ENCODE peak calls at places on chromosomes 1 and 21, in ten cellular contexts. F is H1, P is transverse colon, Y is esophagus squamous epithelium, O is esophagus muscularis mucosa, X is GM12892, G is ovary, N is heart left ventricle, W is HCT116, K is H54. I is an unnamed sample.

GRCh38 chr21:36753556-36753955 is 54.6 kb downstream of the SIM2 start:
- DNase-seq in F (no peak), P (no peak), Y (no peak), O (no peak), X (no peak), G (no peak), N (no peak), W (no peak), K (peak), I (no peak)

GRCh38 chr1:32341186-32341757 is 5.2 kb upstream of the MARCKSL1 start:
- DNase-seq in F (no peak), P (no peak), Y (no peak), O (no peak), X (no peak), G (peak), N (no peak), W (no peak), K (no peak), I (no peak)

GRCh38 chr1:55958498-55958897 is 620.9 kb downstream of the PLPP3 start:
- DNase-seq in F (no peak), P (no peak), Y (no peak), O (no peak), X (no peak), G (no peak), N (no peak), W (no peak), K (no peak), I (no peak)

GRCh38 chr1:42340093-42340492 is 5.1 kb upstream of the FOXJ3 start:
- DNase-seq in F (no peak), P (peak), Y (no peak), O (no peak), X (no peak), G (no peak), N (no peak), W (no peak), K (no peak), I (no peak)

GRCh38 chr1:226060976-226061792 is 1.3 kb upstream of the H3-3A start:
- DNase-seq in F (no peak), P (no peak), Y (no peak), O (no peak), X (no peak), G (no peak), N (no peak), W (no peak), K (no peak), I (no peak)

GRCh38 chr1:1088801-1089680 is 14.9 kb upstream of the RNF223 start:
- DNase-seq in F (no peak), P (peak), Y (no peak), O (no peak), X (no peak), G (no peak), N (no peak), W (no peak), K (no peak), I (peak)

GRCh38 chr21:35616090-35616489 is 444.2 kb downstream of the SETD4 start:
- DNase-seq in F (no peak), P (no peak), Y (no peak), O (no peak), X (no peak), G (no peak), N (no peak), W (peak), K (no peak), I (no peak)

GRCh38 chr1:22955146-22955545 is 17.5 kb downstream of the LACTBL1 start:
- DNase-seq in F (no peak), P (no peak), Y (no peak), O (no peak), X (no peak), G (no peak), N (no peak), W (no peak), K (no peak), I (no peak)

GRCh38 chr1:41537257-41537656 is 52.8 kb upstream of the EDN2 start:
- DNase-seq in F (no peak), P (no peak), Y (no peak), O (no peak), X (no peak), G (no peak), N (peak), W (no peak), K (no peak), I (peak)

GRCh38 chr1:117142200-117142599 is 20.7 kb upstream of the TRIM45 start:
- DNase-seq in F (no peak), P (no peak), Y (no peak), O (no peak), X (no peak), G (no peak), N (no peak), W (no peak), K (no peak), I (no peak)

GRCh38 chr1:21149430-21149861 is 27.3 kb downstream of the EIF4G3 start:
- DNase-seq in F (no peak), P (peak), Y (no peak), O (no peak), X (no peak), G (no peak), N (no peak), W (peak), K (peak), I (no peak)

GRCh38 chr1:156560585-156561163 is 11.7 kb downstream of the IQGAP3 start:
- DNase-seq in F (no peak), P (no peak), Y (no peak), O (no peak), X (no peak), G (no peak), N (no peak), W (no peak), K (no peak), I (no peak)

GRCh38 chr1:156103521-156103947 is 11.0 kb upstream of the LMNA start:
- DNase-seq in F (no peak), P (peak), Y (no peak), O (no peak), X (no peak), G (no peak), N (peak), W (no peak), K (peak), I (no peak)

GRCh38 chr21:17051054-17051453 is 461.8 kb upstream of the CXADR start:
- DNase-seq in F (no peak), P (no peak), Y (no peak), O (no peak), X (no peak), G (peak), N (no peak), W (no peak), K (no peak), I (no peak)

GRCh38 chr1:31747304-31747703 is 16.8 kb downstream of the ADGRB2 start:
- DNase-seq in F (no peak), P (no peak), Y (no peak), O (no peak), X (no peak), G (no peak), N (no peak), W (no peak), K (no peak), I (no peak)

GRCh38 chr1:174964261-174964984 is 35.3 kb upstream of the CACYBP start:
- DNase-seq in F (no peak), P (no peak), Y (no peak), O (no peak), X (no peak), G (no peak), N (no peak), W (no peak), K (no peak), I (no peak)

GRCh38 chr1:186571771-186572170 is 108.5 kb downstream of the PTGS2 start:
- DNase-seq in F (no peak), P (no peak), Y (no peak), O (no peak), X (no peak), G (no peak), N (no peak), W (no peak), K (no peak), I (no peak)

GRCh38 chr1:8745749-8746390 is 71.6 kb downstream of the RERE start:
- DNase-seq in F (no peak), P (no peak), Y (no peak), O (no peak), X (no peak), G (no peak), N (no peak), W (no peak), K (no peak), I (no peak)

GRCh38 chr1:15584489-15585363 is at the start of gene AGMAT:
- DNase-seq in F (peak), P (peak), Y (no peak), O (no peak), X (peak), G (peak), N (no peak), W (no peak), K (no peak), I (peak)

GRCh38 chr1:223216482-223217205 is 73.6 kb upstream of the TLR5 start:
- DNase-seq in F (no peak), P (no peak), Y (no peak), O (no peak), X (no peak), G (no peak), N (no peak), W (no peak), K (no peak), I (no peak)

GRCh38 chr1:7006996-7007871 is 222.0 kb downstream of the CAMTA1 start:
- DNase-seq in F (no peak), P (no peak), Y (no peak), O (no peak), X (no peak), G (no peak), N (no peak), W (no peak), K (no peak), I (no peak)

GRCh38 chr1:182459949-182460348 is 10.0 kb downstream of the RGSL1 start:
- DNase-seq in F (no peak), P (no peak), Y (no peak), O (no peak), X (no peak), G (no peak), N (no peak), W (no peak), K (no peak), I (no peak)

DNA sequence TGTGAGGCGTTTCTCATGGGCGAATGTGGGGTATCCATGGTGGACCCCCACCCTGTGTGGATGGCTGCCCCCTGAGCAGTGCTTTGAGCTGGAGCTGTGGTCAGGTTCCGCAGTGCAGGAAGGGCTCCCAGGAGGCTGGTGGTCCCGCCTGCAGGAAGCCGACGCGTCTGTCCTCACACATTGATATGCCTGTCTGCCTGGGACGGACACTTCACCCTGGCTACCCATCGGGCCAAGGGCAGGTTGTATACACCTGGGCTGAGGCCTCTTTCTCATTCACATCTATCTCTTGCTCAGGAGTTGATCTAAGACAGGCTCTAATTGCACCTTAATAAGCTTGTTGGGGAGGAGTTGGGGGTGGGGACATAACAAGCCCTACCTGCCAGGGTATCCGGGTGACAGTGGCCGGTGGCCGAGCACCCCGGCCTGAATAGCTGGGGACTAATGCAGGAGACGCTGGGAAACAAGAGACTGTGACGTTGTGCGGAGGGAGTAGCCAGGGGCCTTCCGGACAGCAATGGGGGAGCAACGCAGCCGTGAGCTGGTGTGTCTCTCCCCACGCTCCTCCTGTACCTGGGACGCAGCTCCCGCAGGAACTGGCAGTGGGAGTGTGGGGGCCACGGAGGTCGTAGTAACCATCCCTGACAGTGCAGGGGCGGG is 21.7 kb downstream of the PDXK start:
- DNase-seq in F (peak), P (peak), Y (no peak), O (no peak), X (no peak), G (peak), N (no peak), W (no peak), K (peak), I (peak)
- TF ChIP-seq POLR2A in F (no peak), P (no peak), Y (no peak), O (no peak), X (no peak), G (no peak), N (no peak), W (no peak), K (no peak), I (peak)

DNA sequence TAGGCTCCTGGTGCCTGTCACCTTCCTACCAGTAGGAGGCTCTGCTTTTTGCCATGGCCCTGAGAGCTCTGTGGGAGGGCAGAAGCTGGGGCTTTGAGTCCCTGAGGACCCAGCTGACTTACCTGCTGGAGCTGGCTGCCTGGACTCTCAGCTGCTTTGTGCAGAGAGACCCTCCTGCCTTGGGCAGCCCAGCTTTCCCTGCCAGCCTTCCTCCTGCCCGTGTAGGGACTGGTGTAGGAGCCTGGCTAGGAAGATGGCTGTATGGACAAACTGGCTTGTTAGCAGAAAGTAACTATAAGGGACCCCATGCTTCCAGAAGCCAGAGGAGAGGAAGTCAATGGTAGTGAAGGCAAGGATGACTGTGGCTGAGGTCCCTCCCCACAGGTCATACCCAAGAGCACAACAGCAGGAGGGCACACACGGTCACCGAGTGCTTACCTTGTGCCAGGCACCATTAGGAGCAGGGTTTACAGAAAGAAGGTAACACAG is 9.7 kb upstream of the CELSR2 start:
- DNase-seq in F (peak), P (no peak), Y (no peak), O (peak), X (peak), G (no peak), N (no peak), W (no peak), K (no peak), I (no peak)
- TF ChIP-seq POLR2A in F (no peak), P (no peak), Y (no peak), O (no peak), X (no peak), G (no peak), N (no peak), W (no peak), K (no peak), I (no peak)

GRCh38 chr1:205981257-205981656 is 21.9 kb downstream of the RAB7B start:
- DNase-seq in F (no peak), P (no peak), Y (no peak), O (no peak), X (no peak), G (no peak), N (no peak), W (no peak), K (no peak), I (no peak)
- TF ChIP-seq POLR2A in F (no peak), P (no peak), Y (no peak), O (no peak), X (no peak), G (no peak), N (no peak), W (no peak), K (no peak), I (no peak)

GRCh38 chr1:241896670-241896962 is 48.6 kb downstream of the EXO1 start:
- DNase-seq in F (no peak), P (no peak), Y (no peak), O (no peak), X (no peak), G (no peak), N (no peak), W (no peak), K (no peak), I (no peak)

GRCh38 chr1:241900381-241900780 is 52.4 kb downstream of the EXO1 start:
- DNase-seq in F (no peak), P (no peak), Y (no peak), O (peak), X (no peak), G (no peak), N (no peak), W (no peak), K (no peak), I (no peak)

GRCh38 chr1:241899211-241899610 is 51.2 kb downstream of the EXO1 start:
- DNase-seq in F (no peak), P (no peak), Y (no peak), O (no peak), X (no peak), G (no peak), N (no peak), W (no peak), K (no peak), I (no peak)

DNA sequence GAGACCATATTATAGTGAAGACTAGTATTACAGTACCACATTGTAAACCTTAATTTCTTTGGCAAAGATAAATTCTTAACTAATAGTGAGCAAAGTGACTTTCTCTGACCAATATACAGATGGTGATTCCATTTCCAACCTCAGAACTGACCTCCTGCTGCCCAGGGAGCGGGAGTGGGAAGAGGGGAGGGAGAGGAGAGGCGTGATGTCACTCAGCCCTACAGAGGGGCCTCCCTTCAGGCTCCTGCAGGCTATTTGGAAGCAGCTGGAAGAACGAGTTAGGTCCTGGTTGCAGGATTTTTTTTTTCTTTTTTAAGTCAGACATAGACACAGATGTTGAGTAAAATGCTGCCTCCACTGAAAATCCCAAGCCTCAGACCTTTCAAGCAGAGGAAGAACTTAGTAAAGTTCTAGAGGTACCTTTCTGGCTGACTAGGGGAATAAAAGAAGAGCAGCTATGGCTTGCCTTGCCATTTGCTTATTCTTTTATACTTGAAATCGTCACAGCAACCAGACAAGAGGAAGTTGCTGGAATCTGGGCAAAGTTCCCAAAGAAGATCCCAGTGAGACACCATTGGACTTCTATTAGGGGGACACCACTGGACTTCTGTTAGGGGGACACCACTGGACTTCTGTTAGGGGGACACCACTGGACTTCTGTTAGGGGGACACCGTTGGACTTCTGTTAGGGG is 54.5 kb downstream of the EXO1 start:
- DNase-seq in F (no peak), P (no peak), Y (no peak), O (peak), X (no peak), G (no peak), N (no peak), W (no peak), K (no peak), I (no peak)
- TF ChIP-seq POLR2A in F (no peak), P (no peak), Y (no peak), O (no peak), X (no peak), G (no peak), N (no peak), W (no peak), K (no peak), I (no peak)

GRCh38 chr1:247639381-247639981 is 34.1 kb downstream of the OR2G3 start:
- DNase-seq in F (peak), P (peak), Y (no peak), O (no peak), X (no peak), G (no peak), N (peak), W (no peak), K (no peak), I (peak)
- TF ChIP-seq POLR2A in F (no peak), P (peak), Y (no peak), O (no peak), X (no peak), G (no peak), N (no peak), W (no peak), K (no peak), I (no peak)

GRCh38 chr1:236395780-236396664 is 1.9 kb downstream of the EDARADD start:
- DNase-seq in F (peak), P (no peak), Y (no peak), O (no peak), X (no peak), G (no peak), N (no peak), W (no peak), K (no peak), I (no peak)

GRCh38 chr1:236396665-236397043 is 2.6 kb downstream of the EDARADD start:
- DNase-seq in F (peak), P (no peak), Y (no peak), O (no peak), X (no peak), G (no peak), N (no peak), W (no peak), K (no peak), I (no peak)

GRCh38 chr1:236397173-236397759 is 3.2 kb downstream of the EDARADD start:
- DNase-seq in F (peak), P (no peak), Y (no peak), O (no peak), X (no peak), G (no peak), N (no peak), W (no peak), K (no peak), I (no peak)

GRCh38 chr1:236394016-236394481 is at the start of gene EDARADD:
- DNase-seq in F (peak), P (no peak), Y (no peak), O (no peak), X (no peak), G (no peak), N (no peak), W (no peak), K (no peak), I (no peak)

GRCh38 chr1:236394905-236395779 is 1.1 kb downstream of the EDARADD start:
- DNase-seq in F (peak), P (peak), Y (no peak), O (no peak), X (peak), G (peak), N (peak), W (no peak), K (no peak), I (no peak)
- TF ChIP-seq POLR2A in F (no peak), P (no peak), Y (no peak), O (no peak), X (no peak), G (no peak), N (no peak), W (no peak), K (no peak), I (no peak)

DNA sequence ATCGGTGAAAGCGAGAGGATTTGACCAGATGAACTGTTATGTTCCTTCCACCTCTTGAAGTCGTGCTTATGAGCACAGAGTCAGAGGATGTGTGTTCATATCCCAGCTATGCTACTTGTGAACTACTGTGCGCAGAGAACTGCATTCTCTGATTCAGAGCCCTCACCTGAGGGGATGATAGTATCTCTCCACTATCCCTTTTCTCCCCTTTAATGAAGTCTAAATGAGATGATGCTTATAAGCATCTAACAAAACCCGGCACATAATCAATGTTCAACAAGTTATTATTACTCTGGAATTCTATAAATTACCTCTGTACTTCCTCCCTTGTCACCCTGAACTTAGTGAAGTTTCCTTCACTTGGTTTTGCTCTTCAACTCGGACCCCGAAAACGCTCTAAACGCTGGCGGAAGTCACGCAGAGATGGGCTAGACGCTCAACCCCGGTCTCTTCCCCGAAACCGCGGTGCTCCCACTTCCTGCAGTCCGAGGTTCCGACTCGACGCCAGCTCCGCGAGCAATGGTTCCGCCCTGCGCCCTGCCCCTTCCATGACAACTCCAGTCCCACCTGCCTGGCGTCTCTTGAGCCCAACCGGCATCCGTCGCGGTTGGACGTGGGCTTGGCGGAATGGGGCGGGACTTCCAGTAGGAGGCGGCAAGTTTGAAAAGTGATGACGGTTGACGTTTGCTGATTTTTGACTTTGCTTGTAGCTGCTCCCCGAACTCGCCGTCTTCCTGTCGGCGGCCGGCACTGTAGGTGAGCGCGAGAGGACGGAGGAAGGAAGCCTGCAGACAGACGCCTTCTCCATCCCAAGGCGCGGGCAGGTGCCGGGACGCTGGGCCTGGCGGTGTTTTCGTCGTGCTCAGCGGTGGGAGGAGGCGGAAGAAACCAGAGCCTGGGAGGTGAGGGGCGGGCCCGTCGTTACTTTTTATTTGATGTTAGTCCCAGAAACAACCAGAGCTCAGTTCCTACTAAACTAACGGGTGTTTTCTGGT is at the start of gene NUF2:
- DNase-seq in F (peak), P (peak), Y (peak), O (peak), X (peak), G (peak), N (peak), W (peak), K (peak), I (peak)
- TF ChIP-seq POLR2A in F (peak), P (no peak), Y (peak), O (no peak), X (peak), G (peak), N (no peak), W (peak), K (peak), I (peak)